ENCODE peak calls at places on chromosomes 4 and X, in four cellular contexts. H is NCI-H524; K is activated CD4-positive, alpha-beta T cell treated with anti-CD3 and anti-CD28 coated beads, Interleukin-2, amount 50 U/mL, for 4 hours; Y is suprapubic skin. M is an unnamed sample.

GRCh38 chr4:81495308-81495707 is 23.6 kb upstream of the RASGEF1B start:
- DNase-seq in Y (no peak), H (no peak), K (no peak), M (no peak)

GRCh38 chr4:173531085-173531965 is 1.3 kb upstream of the HAND2 start:
- DNase-seq in K (no peak), Y (no peak), H (no peak), M (no peak)

GRCh38 chr4:80184791-80185756 is 12.2 kb upstream of the PRDM8 start:
- DNase-seq in H (peak), Y (no peak), K (no peak), M (no peak)

GRCh38 chrX:1534321-1535168 is 2.4 kb downstream of the P2RY8 start:
- DNase-seq in Y (peak), K (peak), H (peak), M (no peak)

GRCh38 chr4:152659806-152660205 is 20.0 kb downstream of the TMEM154 start:
- DNase-seq in K (no peak), H (no peak), Y (no peak), M (no peak)

GRCh38 chrX:137313627-137314026 is 252.3 kb upstream of the ZIC3 start:
- DNase-seq in K (no peak), Y (no peak), H (no peak), M (no peak)

GRCh38 chrX:11143931-11144678 is 33.0 kb downstream of the HCCS start:
- DNase-seq in K (peak), Y (no peak), H (peak), M (peak)

GRCh38 chr4:740656-741282 is 35.1 kb downstream of the PCGF3 start:
- DNase-seq in H (no peak), K (no peak), Y (no peak), M (no peak)

GRCh38 chr4:188023682-188024081 is 28.1 kb downstream of the ZFP42 start:
- DNase-seq in Y (no peak), K (no peak), H (no peak), M (no peak)

GRCh38 chrX:111830561-111830960 is 45.4 kb upstream of the TRPC5OS start:
- DNase-seq in Y (no peak), K (no peak), H (no peak), M (no peak)

GRCh38 chrX:44872319-44872816 is 620 bp upstream of the KDM6A start:
- DNase-seq in Y (peak), K (peak), H (peak), M (no peak)

GRCh38 chr4:156230151-156230550 is 276.5 kb upstream of the CTSO start:
- DNase-seq in H (no peak), Y (no peak), K (no peak), M (no peak)

GRCh38 chr4:6221296-6221850 is 21.0 kb upstream of the JAKMIP1 start:
- DNase-seq in K (no peak), Y (no peak), H (no peak), M (peak)

GRCh38 chr4:107736924-107737448 is 17.0 kb upstream of the PAPSS1 start:
- DNase-seq in Y (no peak), K (peak), H (peak), M (peak)

GRCh38 chr4:107931775-107932321 is 499 bp downstream of the CYP2U1 start:
- DNase-seq in K (peak), H (no peak), Y (peak), M (no peak)

GRCh38 chr4:26993541-26993940 is 132.9 kb downstream of the STIM2 start:
- DNase-seq in Y (no peak), K (no peak), H (no peak), M (no peak)

GRCh38 chr4:13605330-13605729 is 22.2 kb downstream of the BOD1L1 start:
- DNase-seq in Y (no peak), K (no peak), H (no peak), M (no peak)

GRCh38 chr4:161792991-161793390 is 370.8 kb downstream of the FSTL5 start:
- DNase-seq in Y (no peak), H (no peak), K (no peak), M (no peak)

GRCh38 chr4:143118666-143119065 is 66.1 kb upstream of the USP38 start:
- DNase-seq in Y (no peak), K (no peak), H (no peak), M (no peak)

GRCh38 chr4:88722828-88723227 is 25.2 kb upstream of the NAP1L5 start:
- DNase-seq in H (no peak), Y (no peak), K (no peak), M (no peak)

GRCh38 chr4:78707793-78708192 is 68.4 kb upstream of the BMP2K start:
- DNase-seq in H (no peak), Y (no peak), K (no peak), M (no peak)

GRCh38 chrX:129523076-129524055 is at the start of gene SMARCA1:
- DNase-seq in Y (peak), H (peak), K (no peak), M (peak)

GRCh38 chrX:41043950-41044349 is 41.3 kb upstream of the USP9X start:
- DNase-seq in H (no peak), Y (no peak), K (no peak), M (no peak)

GRCh38 chr4:104751468-104751867 is 256.8 kb upstream of the CXXC4 start:
- DNase-seq in H (no peak), K (no peak), Y (no peak), M (no peak)

GRCh38 chr4:82578935-82579334 is 17.1 kb upstream of the TMEM150C start:
- DNase-seq in H (no peak), Y (no peak), K (no peak), M (no peak)

GRCh38 chr4:137909910-137910309 is 332.2 kb downstream of the SLC7A11 start:
- DNase-seq in Y (no peak), H (no peak), K (no peak), M (peak)

GRCh38 chrX:74015379-74016019 is 288.5 kb upstream of the ZCCHC13 start:
- DNase-seq in H (peak), Y (no peak), K (peak), M (peak)

GRCh38 chr4:39574946-39575345 is 47.7 kb upstream of the UGDH start:
- DNase-seq in K (no peak), H (no peak), Y (no peak), M (no peak)

GRCh38 chr4:144463896-144464295 is 182.1 kb upstream of the HHIP start:
- DNase-seq in Y (no peak), H (no peak), K (no peak), M (no peak)